ENCODE peak calls at places on chromosomes 6 and 20, in five cellular contexts. P is cardiac muscle cell, W is fibroblast of lung, D is tibial nerve, A is neural progenitor cell. J is an unnamed sample.

GRCh38 chr6:19536838-19537237 is 300.3 kb upstream of the ID4 start:
- DNase-seq in P (no peak), W (no peak), D (no peak), A (no peak), J (no peak)

GRCh38 chr6:72783667-72784066 is 161.8 kb downstream of the KCNQ5 start:
- DNase-seq in P (no peak), W (peak), D (no peak), A (no peak), J (no peak)

GRCh38 chr20:33030569-33030968 is 879 bp upstream of the BPIFB6 start:
- DNase-seq in P (no peak), W (no peak), D (no peak), A (no peak), J (no peak)

GRCh38 chr6:121237859-121238258 is 96.4 kb downstream of the TBC1D32 start:
- DNase-seq in P (no peak), W (no peak), D (no peak), A (no peak), J (no peak)

GRCh38 chr6:50442531-50443040 is 270.7 kb upstream of the TFAP2D start:
- DNase-seq in P (no peak), W (no peak), D (no peak), A (no peak), J (no peak)

GRCh38 chr20:4243071-4243470 is 227.7 kb upstream of the RNF24 start:
- DNase-seq in P (peak), W (no peak), D (no peak), A (peak), J (no peak)

GRCh38 chr6:37965964-37966676 is 146.6 kb downstream of the ZFAND3 start:
- DNase-seq in P (no peak), W (no peak), D (no peak), A (no peak), J (no peak)

GRCh38 chr6:90289902-90290301 is 6.7 kb downstream of the BACH2 start:
- DNase-seq in P (no peak), W (no peak), D (no peak), A (no peak), J (no peak)

GRCh38 chr20:34570859-34571306 is 12.4 kb downstream of the MAP1LC3A start:
- DNase-seq in P (peak), W (peak), D (no peak), A (no peak), J (no peak)

GRCh38 chr6:28953039-28953872 is 29.5 kb upstream of the TRIM27 start:
- DNase-seq in P (peak), W (peak), D (no peak), A (peak), J (peak)

GRCh38 chr20:11719153-11719552 is 198.5 kb upstream of the BTBD3 start:
- DNase-seq in P (no peak), W (no peak), D (no peak), A (no peak), J (no peak)

GRCh38 chr6:151012321-151013294 is 147.1 kb downstream of the MTHFD1L start:
- DNase-seq in P (no peak), W (peak), D (no peak), A (no peak), J (no peak)

GRCh38 chr20:64079273-64080012 is at the start of gene RGS19:
- DNase-seq in P (peak), W (peak), D (peak), A (peak), J (peak)

GRCh38 chr6:127880452-127880851 is 20.4 kb downstream of the THEMIS start:
- DNase-seq in P (no peak), W (no peak), D (no peak), A (no peak), J (no peak)

GRCh38 chr6:168147205-168147738 is 68.3 kb upstream of the FRMD1 start:
- DNase-seq in P (no peak), W (no peak), D (no peak), A (no peak), J (no peak)

GRCh38 chr6:66568271-66568670 is 861.2 kb upstream of the EYS start:
- DNase-seq in P (no peak), W (no peak), D (no peak), A (peak), J (no peak)
- TF ChIP-seq CTCF in P (no peak), W (no peak), D (no peak), A (peak), J (no peak)

GRCh38 chr6:11822346-11822745 is 43.7 kb upstream of the ADTRP start:
- DNase-seq in P (no peak), W (no peak), D (no peak), A (no peak), J (no peak)
- TF ChIP-seq CTCF in P (no peak), W (no peak), D (no peak), A (no peak), J (no peak)

GRCh38 chr6:116533233-116533957 is 12.1 kb downstream of the TRAPPC3L start:
- DNase-seq in P (no peak), W (no peak), D (no peak), A (peak), J (no peak)
- TF ChIP-seq CTCF in P (no peak), W (no peak), D (no peak), A (peak), J (no peak)

GRCh38 chr6:148272084-148272483 is 70.6 kb upstream of the SASH1 start:
- DNase-seq in P (no peak), W (peak), D (no peak), A (no peak), J (no peak)

GRCh38 chr6:148274809-148275208 is 67.8 kb upstream of the SASH1 start:
- DNase-seq in P (no peak), W (no peak), D (no peak), A (no peak), J (no peak)

GRCh38 chr6:148272597-148272996 is 70.0 kb upstream of the SASH1 start:
- DNase-seq in P (no peak), W (no peak), D (no peak), A (no peak), J (no peak)

GRCh38 chr6:148269386-148269785 is 73.3 kb upstream of the SASH1 start:
- DNase-seq in P (no peak), W (no peak), D (no peak), A (no peak), J (no peak)

DNA sequence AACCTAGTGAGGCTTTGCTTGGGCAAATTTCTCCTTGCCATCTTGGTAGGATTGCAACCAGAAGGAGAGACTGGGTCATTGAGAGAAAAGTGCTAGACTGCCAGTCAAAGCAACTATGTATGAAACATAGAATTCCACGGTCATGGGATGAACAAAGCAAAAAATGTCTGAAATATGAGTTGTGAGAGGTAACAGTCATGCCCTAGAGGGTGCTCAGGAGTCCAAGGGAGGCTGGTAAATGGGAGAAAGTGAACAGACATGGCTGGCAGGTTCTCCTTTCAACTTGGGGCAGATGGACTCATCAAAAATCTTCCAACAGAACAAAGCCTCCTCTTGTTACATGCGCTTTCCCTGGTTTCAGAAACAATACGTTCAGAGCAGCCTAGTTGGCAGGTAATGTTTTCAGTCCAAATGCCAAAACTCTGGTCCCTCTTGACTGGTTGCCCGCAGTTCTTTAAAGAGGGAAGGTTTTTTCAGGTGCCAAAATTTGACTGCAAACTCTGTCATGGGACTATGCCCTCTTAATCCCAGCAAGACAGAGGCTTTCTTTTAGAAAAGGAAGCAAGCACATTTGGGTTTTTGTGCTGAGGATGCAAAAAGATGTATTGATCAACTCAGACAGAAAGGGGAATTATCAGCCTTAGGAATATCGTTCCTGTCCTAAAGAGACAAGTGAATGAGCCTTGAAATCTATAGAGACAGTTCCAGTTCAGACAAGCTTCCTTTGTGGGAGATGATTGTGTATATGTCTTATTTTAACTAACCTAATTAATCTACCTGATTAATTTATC is 68.5 kb upstream of the SASH1 start:
- DNase-seq in P (no peak), W (no peak), D (no peak), A (no peak), J (no peak)
- TF ChIP-seq CTCF in P (peak), W (no peak), D (no peak), A (no peak), J (no peak)

GRCh38 chr6:166999145-166999844 is at the start of gene CEP43:
- DNase-seq in P (peak), W (peak), D (peak), A (peak), J (peak)
- TF ChIP-seq CTCF in P (no peak), W (no peak), D (peak), A (no peak), J (no peak)